ENCODE peak calls at places on chromosomes 3 and 15, in four cellular contexts. X is PC-9, S is HFFc6, Y is body of pancreas. K is an unnamed sample.

GRCh38 chr3:31377045-31377642 is 155.6 kb upstream of the STT3B start:
- DNase-seq in S (peak; percentile 70), X (peak; percentile 88), Y (peak; percentile 38), K (peak; percentile 78)

GRCh38 chr3:195849322-195850074 is 37.8 kb upstream of the MUC4 start:
- DNase-seq in X (no peak), S (no peak), Y (no peak), K (no peak)

GRCh38 chr15:57591237-57591821 is 375 bp upstream of the MYZAP start:
- DNase-seq in S (no peak), Y (peak; percentile 25), X (peak; percentile 72), K (no peak)

GRCh38 chr15:58232273-58233065 is 94.3 kb downstream of the AQP9 start:
- DNase-seq in S (no peak), Y (no peak), X (no peak), K (no peak)

GRCh38 chr15:62021991-62022600 is 38.2 kb downstream of the VPS13C start:
- DNase-seq in S (no peak), Y (no peak), X (no peak), K (peak; percentile 18)

GRCh38 chr3:71045212-71045916 is 538.2 kb downstream of the FOXP1 start:
- DNase-seq in S (no peak), Y (no peak), X (no peak), K (no peak)

GRCh38 chr15:58243083-58243482 is 104.9 kb downstream of the AQP9 start:
- DNase-seq in Y (no peak), X (no peak), S (no peak), K (no peak)

GRCh38 chr3:113104746-113105479 is 106.4 kb upstream of the BOC start:
- DNase-seq in X (no peak), Y (no peak), S (no peak), K (no peak)

GRCh38 chr15:94070341-94071275 is 160.8 kb upstream of the MCTP2 start:
- DNase-seq in S (peak; percentile 41), X (no peak), Y (peak; percentile 3), K (peak; percentile 49)

GRCh38 chr3:186640929-186641328 is 730 bp downstream of the FETUB start:
- DNase-seq in S (no peak), X (no peak), Y (no peak), K (no peak)

GRCh38 chr3:13539285-13539625 is 9.7 kb upstream of the FBLN2 start:
- DNase-seq in X (peak; percentile 69), S (peak; percentile 59), Y (no peak), K (peak; percentile 65)

GRCh38 chr15:88274534-88275460 is 18.3 kb upstream of the NTRK3 start:
- DNase-seq in Y (peak; percentile 54), S (peak; percentile 45), X (no peak), K (peak; percentile 64)

GRCh38 chr15:74525946-74526345 is 15.1 kb upstream of the ARID3B start:
- DNase-seq in S (peak; percentile 79), Y (no peak), X (peak; percentile 92), K (peak; percentile 78)

GRCh38 chr15:74376226-74376625 is 8.8 kb upstream of the CYP11A1 start:
- DNase-seq in Y (no peak), X (no peak), S (no peak), K (no peak)

GRCh38 chr3:42701371-42702065 is 1.1 kb downstream of the HHATL start:
- DNase-seq in Y (peak; percentile 35), X (no peak), S (no peak), K (peak; percentile 74)

GRCh38 chr15:97224191-97224641 is 736.3 kb upstream of the ARRDC4 start:
- DNase-seq in S (no peak), X (no peak), Y (no peak), K (no peak)

GRCh38 chr3:181103605-181104004 is 114.1 kb upstream of the DNAJC19 start:
- DNase-seq in S (no peak), Y (no peak), X (no peak), K (no peak)

GRCh38 chr3:113614402-113614801 is 82.0 kb downstream of the USF3 start:
- DNase-seq in Y (peak; percentile 38), X (no peak), S (no peak), K (no peak)

GRCh38 chr3:196740476-196741400 is 1.1 kb downstream of the PAK2 start:
- DNase-seq in S (peak; percentile 65), X (peak; percentile 61), Y (no peak), K (peak; percentile 32)

GRCh38 chr3:128320551-128321340 is 145.9 kb downstream of the DNAJB8 start:
- DNase-seq in Y (no peak), X (no peak), S (no peak), K (no peak)